ENCODE peak calls at places on chromosomes 12 and 14, in five cellular contexts. One of them, this sample, is unnamed.

GRCh38 chr14:45251912-45252311 is 1.1 kb downstream of the MIS18BP1 start:
- DNase-seq in epithelial cell of prostate: no peak
- DNase-seq in heart right ventricle: no peak
- DNase-seq in activated T-helper 1 cell treated with anti-CD3 and anti-CD28 coated beads, Interleukin-2, amount 50 U/mL, for 16 hours: no peak
- DNase-seq in A673: peak
- DNase-seq in this sample: no peak

GRCh38 chr12:93689076-93689834 is 12.1 kb downstream of the CRADD start:
- DNase-seq in heart right ventricle: no peak
- DNase-seq in activated T-helper 1 cell treated with anti-CD3 and anti-CD28 coated beads, Interleukin-2, amount 50 U/mL, for 16 hours: no peak
- DNase-seq in A673: no peak
- DNase-seq in epithelial cell of prostate: peak
- DNase-seq in this sample: no peak

GRCh38 chr12:95312656-95313055 is 95.0 kb downstream of the VEZT start:
- DNase-seq in activated T-helper 1 cell treated with anti-CD3 and anti-CD28 coated beads, Interleukin-2, amount 50 U/mL, for 16 hours: no peak
- DNase-seq in A673: no peak
- DNase-seq in heart right ventricle: no peak
- DNase-seq in epithelial cell of prostate: no peak
- DNase-seq in this sample: no peak

GRCh38 chr12:17206553-17206952 is 600.6 kb upstream of the LMO3 start:
- DNase-seq in A673: no peak
- DNase-seq in heart right ventricle: no peak
- DNase-seq in epithelial cell of prostate: no peak
- DNase-seq in activated T-helper 1 cell treated with anti-CD3 and anti-CD28 coated beads, Interleukin-2, amount 50 U/mL, for 16 hours: no peak
- DNase-seq in this sample: no peak

GRCh38 chr12:53159195-53159834 is 21.2 kb upstream of the ZNF740 start:
- DNase-seq in epithelial cell of prostate: no peak
- DNase-seq in A673: peak
- DNase-seq in activated T-helper 1 cell treated with anti-CD3 and anti-CD28 coated beads, Interleukin-2, amount 50 U/mL, for 16 hours: peak
- DNase-seq in heart right ventricle: peak
- DNase-seq in this sample: peak

GRCh38 chr12:102568151-102568815 is 87.9 kb upstream of the IGF1 start:
- DNase-seq in heart right ventricle: no peak
- DNase-seq in epithelial cell of prostate: no peak
- DNase-seq in A673: no peak
- DNase-seq in activated T-helper 1 cell treated with anti-CD3 and anti-CD28 coated beads, Interleukin-2, amount 50 U/mL, for 16 hours: no peak
- DNase-seq in this sample: no peak

GRCh38 chr14:31843361-31844091 is 233.6 kb upstream of the ARHGAP5 start:
- DNase-seq in epithelial cell of prostate: no peak
- DNase-seq in heart right ventricle: no peak
- DNase-seq in A673: no peak
- DNase-seq in activated T-helper 1 cell treated with anti-CD3 and anti-CD28 coated beads, Interleukin-2, amount 50 U/mL, for 16 hours: no peak
- DNase-seq in this sample: no peak

GRCh38 chr12:11730299-11731041 is 81.0 kb downstream of the ETV6 start:
- DNase-seq in epithelial cell of prostate: peak
- DNase-seq in A673: no peak
- DNase-seq in activated T-helper 1 cell treated with anti-CD3 and anti-CD28 coated beads, Interleukin-2, amount 50 U/mL, for 16 hours: no peak
- DNase-seq in heart right ventricle: no peak
- DNase-seq in this sample: no peak

GRCh38 chr12:6370576-6370935 is 4.8 kb downstream of the SCNN1A start:
- DNase-seq in heart right ventricle: no peak
- DNase-seq in activated T-helper 1 cell treated with anti-CD3 and anti-CD28 coated beads, Interleukin-2, amount 50 U/mL, for 16 hours: no peak
- DNase-seq in A673: no peak
- DNase-seq in epithelial cell of prostate: no peak
- DNase-seq in this sample: no peak

GRCh38 chr12:2167231-2167630 is 114.4 kb downstream of the CACNA1C start:
- DNase-seq in heart right ventricle: no peak
- DNase-seq in A673: no peak
- DNase-seq in activated T-helper 1 cell treated with anti-CD3 and anti-CD28 coated beads, Interleukin-2, amount 50 U/mL, for 16 hours: no peak
- DNase-seq in epithelial cell of prostate: no peak
- DNase-seq in this sample: no peak

GRCh38 chr14:54681819-54682261 is 114.9 kb downstream of the SAMD4A start:
- DNase-seq in epithelial cell of prostate: no peak
- DNase-seq in A673: peak
- DNase-seq in activated T-helper 1 cell treated with anti-CD3 and anti-CD28 coated beads, Interleukin-2, amount 50 U/mL, for 16 hours: no peak
- DNase-seq in heart right ventricle: no peak
- DNase-seq in this sample: no peak

GRCh38 chr14:29217813-29218450 is 451.3 kb downstream of the FOXG1 start:
- DNase-seq in A673: no peak
- DNase-seq in activated T-helper 1 cell treated with anti-CD3 and anti-CD28 coated beads, Interleukin-2, amount 50 U/mL, for 16 hours: no peak
- DNase-seq in epithelial cell of prostate: no peak
- DNase-seq in heart right ventricle: no peak
- DNase-seq in this sample: no peak

GRCh38 chr14:53890611-53891091 is 66.0 kb downstream of the BMP4 start:
- DNase-seq in A673: no peak
- DNase-seq in heart right ventricle: no peak
- DNase-seq in activated T-helper 1 cell treated with anti-CD3 and anti-CD28 coated beads, Interleukin-2, amount 50 U/mL, for 16 hours: no peak
- DNase-seq in epithelial cell of prostate: no peak
- DNase-seq in this sample: peak

GRCh38 chr12:123808167-123808566 is 46.1 kb downstream of the DNAH10 start:
- DNase-seq in epithelial cell of prostate: no peak
- DNase-seq in heart right ventricle: no peak
- DNase-seq in activated T-helper 1 cell treated with anti-CD3 and anti-CD28 coated beads, Interleukin-2, amount 50 U/mL, for 16 hours: no peak
- DNase-seq in A673: peak
- DNase-seq in this sample: peak

GRCh38 chr14:91143862-91144261 is 30.0 kb downstream of the DGLUCY start:
- DNase-seq in heart right ventricle: no peak
- DNase-seq in A673: peak
- DNase-seq in activated T-helper 1 cell treated with anti-CD3 and anti-CD28 coated beads, Interleukin-2, amount 50 U/mL, for 16 hours: no peak
- DNase-seq in epithelial cell of prostate: no peak
- DNase-seq in this sample: no peak

GRCh38 chr12:48677782-48678181 is 4.3 kb downstream of the KANSL2 start:
- DNase-seq in A673: no peak
- DNase-seq in epithelial cell of prostate: no peak
- DNase-seq in activated T-helper 1 cell treated with anti-CD3 and anti-CD28 coated beads, Interleukin-2, amount 50 U/mL, for 16 hours: no peak
- DNase-seq in heart right ventricle: no peak
- DNase-seq in this sample: no peak

GRCh38 chr12:71626768-71627167 is 36.9 kb downstream of the ZFC3H1 start:
- DNase-seq in activated T-helper 1 cell treated with anti-CD3 and anti-CD28 coated beads, Interleukin-2, amount 50 U/mL, for 16 hours: no peak
- DNase-seq in epithelial cell of prostate: no peak
- DNase-seq in heart right ventricle: no peak
- DNase-seq in A673: peak
- DNase-seq in this sample: no peak

GRCh38 chr14:63039800-63040380 is 5.4 kb downstream of the KCNH5 start:
- DNase-seq in heart right ventricle: no peak
- DNase-seq in activated T-helper 1 cell treated with anti-CD3 and anti-CD28 coated beads, Interleukin-2, amount 50 U/mL, for 16 hours: no peak
- DNase-seq in epithelial cell of prostate: peak
- DNase-seq in A673: peak
- DNase-seq in this sample: peak

GRCh38 chr12:17528394-17528793 is 561.6 kb downstream of the RERGL start:
- DNase-seq in activated T-helper 1 cell treated with anti-CD3 and anti-CD28 coated beads, Interleukin-2, amount 50 U/mL, for 16 hours: no peak
- DNase-seq in epithelial cell of prostate: no peak
- DNase-seq in A673: peak
- DNase-seq in heart right ventricle: no peak
- DNase-seq in this sample: no peak

GRCh38 chr12:72141381-72141780 is 130.8 kb upstream of the TRHDE start:
- DNase-seq in activated T-helper 1 cell treated with anti-CD3 and anti-CD28 coated beads, Interleukin-2, amount 50 U/mL, for 16 hours: no peak
- DNase-seq in heart right ventricle: no peak
- DNase-seq in A673: peak
- DNase-seq in epithelial cell of prostate: no peak
- DNase-seq in this sample: no peak

GRCh38 chr14:64636208-64636979 is 67.8 kb upstream of the PLEKHG3 start:
- DNase-seq in activated T-helper 1 cell treated with anti-CD3 and anti-CD28 coated beads, Interleukin-2, amount 50 U/mL, for 16 hours: peak
- DNase-seq in A673: peak
- DNase-seq in heart right ventricle: peak
- DNase-seq in epithelial cell of prostate: no peak
- DNase-seq in this sample: peak

GRCh38 chr14:103846569-103847438 is 571 bp downstream of the PPP1R13B start:
- DNase-seq in activated T-helper 1 cell treated with anti-CD3 and anti-CD28 coated beads, Interleukin-2, amount 50 U/mL, for 16 hours: peak
- DNase-seq in epithelial cell of prostate: no peak
- DNase-seq in heart right ventricle: peak
- DNase-seq in A673: no peak
- DNase-seq in this sample: no peak

GRCh38 chr12:69231479-69231878 is 7.9 kb upstream of the CPSF6 start:
- DNase-seq in heart right ventricle: no peak
- DNase-seq in A673: no peak
- DNase-seq in epithelial cell of prostate: no peak
- DNase-seq in activated T-helper 1 cell treated with anti-CD3 and anti-CD28 coated beads, Interleukin-2, amount 50 U/mL, for 16 hours: no peak
- DNase-seq in this sample: no peak

GRCh38 chr12:109777544-109777943 is 55.7 kb downstream of the TRPV4 start:
- DNase-seq in heart right ventricle: no peak
- DNase-seq in A673: peak
- DNase-seq in epithelial cell of prostate: no peak
- DNase-seq in activated T-helper 1 cell treated with anti-CD3 and anti-CD28 coated beads, Interleukin-2, amount 50 U/mL, for 16 hours: no peak
- DNase-seq in this sample: peak

GRCh38 chr12:47139010-47139681 is 59.4 kb upstream of the AMIGO2 start:
- DNase-seq in activated T-helper 1 cell treated with anti-CD3 and anti-CD28 coated beads, Interleukin-2, amount 50 U/mL, for 16 hours: no peak
- DNase-seq in epithelial cell of prostate: no peak
- DNase-seq in heart right ventricle: no peak
- DNase-seq in A673: no peak
- DNase-seq in this sample: no peak

GRCh38 chr12:65355461-65355860 is 77.0 kb downstream of the MSRB3 start:
- DNase-seq in heart right ventricle: no peak
- DNase-seq in epithelial cell of prostate: peak
- DNase-seq in activated T-helper 1 cell treated with anti-CD3 and anti-CD28 coated beads, Interleukin-2, amount 50 U/mL, for 16 hours: no peak
- DNase-seq in A673: peak
- DNase-seq in this sample: no peak

GRCh38 chr12:115871714-115872113 is 405.8 kb downstream of the MED13L start:
- DNase-seq in epithelial cell of prostate: no peak
- DNase-seq in activated T-helper 1 cell treated with anti-CD3 and anti-CD28 coated beads, Interleukin-2, amount 50 U/mL, for 16 hours: no peak
- DNase-seq in heart right ventricle: no peak
- DNase-seq in A673: peak
- DNase-seq in this sample: peak

GRCh38 chr14:28398501-28398900 is 368.1 kb upstream of the FOXG1 start:
- DNase-seq in epithelial cell of prostate: no peak
- DNase-seq in activated T-helper 1 cell treated with anti-CD3 and anti-CD28 coated beads, Interleukin-2, amount 50 U/mL, for 16 hours: no peak
- DNase-seq in heart right ventricle: no peak
- DNase-seq in A673: no peak
- DNase-seq in this sample: no peak

GRCh38 chr12:25852792-25853191 is 105.7 kb upstream of the RASSF8 start:
- DNase-seq in epithelial cell of prostate: peak
- DNase-seq in activated T-helper 1 cell treated with anti-CD3 and anti-CD28 coated beads, Interleukin-2, amount 50 U/mL, for 16 hours: no peak
- DNase-seq in heart right ventricle: no peak
- DNase-seq in A673: no peak
- DNase-seq in this sample: no peak

GRCh38 chr14:90447720-90448497 is 51.1 kb downstream of the CALM1 start:
- DNase-seq in epithelial cell of prostate: no peak
- DNase-seq in heart right ventricle: no peak
- DNase-seq in activated T-helper 1 cell treated with anti-CD3 and anti-CD28 coated beads, Interleukin-2, amount 50 U/mL, for 16 hours: no peak
- DNase-seq in A673: no peak
- DNase-seq in this sample: no peak

GRCh38 chr14:100617715-100618693 is 30.8 kb upstream of the BEGAIN start:
- DNase-seq in activated T-helper 1 cell treated with anti-CD3 and anti-CD28 coated beads, Interleukin-2, amount 50 U/mL, for 16 hours: no peak
- DNase-seq in heart right ventricle: peak
- DNase-seq in epithelial cell of prostate: no peak
- DNase-seq in A673: no peak
- DNase-seq in this sample: no peak

GRCh38 chr12:78101181-78101876 is 270.6 kb downstream of the NAV3 start:
- DNase-seq in heart right ventricle: no peak
- DNase-seq in activated T-helper 1 cell treated with anti-CD3 and anti-CD28 coated beads, Interleukin-2, amount 50 U/mL, for 16 hours: no peak
- DNase-seq in A673: no peak
- DNase-seq in epithelial cell of prostate: no peak
- DNase-seq in this sample: no peak

GRCh38 chr14:20684662-20685456 is 499 bp downstream of the RNASE4 start:
- DNase-seq in activated T-helper 1 cell treated with anti-CD3 and anti-CD28 coated beads, Interleukin-2, amount 50 U/mL, for 16 hours: no peak
- DNase-seq in heart right ventricle: no peak
- DNase-seq in epithelial cell of prostate: no peak
- DNase-seq in A673: peak
- DNase-seq in this sample: peak

GRCh38 chr14:75561013-75561432 is 17.4 kb upstream of the FLVCR2 start:
- DNase-seq in activated T-helper 1 cell treated with anti-CD3 and anti-CD28 coated beads, Interleukin-2, amount 50 U/mL, for 16 hours: peak
- DNase-seq in heart right ventricle: peak
- DNase-seq in epithelial cell of prostate: peak
- DNase-seq in A673: peak
- DNase-seq in this sample: peak

GRCh38 chr12:121788176-121788818 is 5.2 kb downstream of the RHOF start:
- DNase-seq in epithelial cell of prostate: no peak
- DNase-seq in heart right ventricle: no peak
- DNase-seq in A673: no peak
- DNase-seq in activated T-helper 1 cell treated with anti-CD3 and anti-CD28 coated beads, Interleukin-2, amount 50 U/mL, for 16 hours: no peak
- DNase-seq in this sample: no peak

GRCh38 chr12:74890237-74890599 is 319.4 kb downstream of the KCNC2 start:
- DNase-seq in heart right ventricle: no peak
- DNase-seq in A673: peak
- DNase-seq in epithelial cell of prostate: peak
- DNase-seq in activated T-helper 1 cell treated with anti-CD3 and anti-CD28 coated beads, Interleukin-2, amount 50 U/mL, for 16 hours: no peak
- DNase-seq in this sample: peak

GRCh38 chr14:100606687-100607610 is 19.7 kb upstream of the BEGAIN start:
- DNase-seq in epithelial cell of prostate: no peak
- DNase-seq in activated T-helper 1 cell treated with anti-CD3 and anti-CD28 coated beads, Interleukin-2, amount 50 U/mL, for 16 hours: no peak
- DNase-seq in A673: no peak
- DNase-seq in heart right ventricle: no peak
- DNase-seq in this sample: no peak

GRCh38 chr14:105979446-105979845 is 453.1 kb downstream of the TMEM121 start:
- DNase-seq in epithelial cell of prostate: no peak
- DNase-seq in heart right ventricle: no peak
- DNase-seq in activated T-helper 1 cell treated with anti-CD3 and anti-CD28 coated beads, Interleukin-2, amount 50 U/mL, for 16 hours: no peak
- DNase-seq in A673: no peak
- DNase-seq in this sample: no peak

GRCh38 chr14:69010632-69011031 is 31.5 kb upstream of the ACTN1 start:
- DNase-seq in epithelial cell of prostate: no peak
- DNase-seq in A673: no peak
- DNase-seq in activated T-helper 1 cell treated with anti-CD3 and anti-CD28 coated beads, Interleukin-2, amount 50 U/mL, for 16 hours: no peak
- DNase-seq in heart right ventricle: no peak
- DNase-seq in this sample: no peak

This sample was measured in AG08396.